ENCODE peak calls at places on chromosomes 7 and 10, in seven cellular contexts. N is right cardiac atrium, C is neuronal stem cell, M is epithelial cell of esophagus, X is hepatocyte, L is neural progenitor cell, B is stomach. E is an unnamed sample.

GRCh38 chr10:13834581-13835286 is 248.0 kb downstream of the PRPF18 start:
- DNase-seq in N (peak), C (no peak), M (no peak), X (no peak), L (peak), B (peak), E (no peak)

GRCh38 chr7:30736291-30736690 is 15.6 kb upstream of the INMT start:
- DNase-seq in N (no peak), C (no peak), M (no peak), X (no peak), L (no peak), B (no peak), E (no peak)

GRCh38 chr7:39589323-39590111 is 23.3 kb downstream of the YAE1 start:
- DNase-seq in N (no peak), C (peak), M (peak), X (peak), L (peak), B (no peak), E (peak)

GRCh38 chr10:68666280-68666760 is 54.7 kb upstream of the CCAR1 start:
- DNase-seq in N (no peak), C (no peak), M (peak), X (no peak), L (no peak), B (no peak), E (no peak)

GRCh38 chr7:131370523-131370968 is 42.9 kb downstream of the MKLN1 start:
- DNase-seq in N (no peak), C (no peak), M (peak), X (peak), L (peak), B (no peak), E (no peak)

GRCh38 chr10:34290412-34291082 is 524.5 kb downstream of the PARD3 start:
- DNase-seq in N (no peak), C (no peak), M (peak), X (peak), L (no peak), B (no peak), E (no peak)

GRCh38 chr10:86756511-86757109 is at the start of gene BMPR1A:
- DNase-seq in N (peak), C (peak), M (peak), X (peak), L (peak), B (peak), E (peak)

GRCh38 chr10:106175760-106176377 is 988.6 kb downstream of the SORCS1 start:
- DNase-seq in N (no peak), C (no peak), M (peak), X (peak), L (no peak), B (no peak), E (no peak)

GRCh38 chr7:17444673-17445072 is 146.2 kb downstream of the AHR start:
- DNase-seq in N (no peak), C (no peak), M (peak), X (peak), L (no peak), B (no peak), E (no peak)

GRCh38 chr10:49594594-49594993 is 15.5 kb upstream of the SLC18A3 start:
- DNase-seq in N (no peak), C (no peak), M (peak), X (peak), L (peak), B (peak), E (no peak)

GRCh38 chr10:44973323-44974081 is 5.1 kb downstream of the DEPP1 start:
- DNase-seq in N (no peak), C (no peak), M (no peak), X (no peak), L (no peak), B (no peak), E (no peak)

GRCh38 chr7:111638048-111638447 is 75.8 kb upstream of the IMMP2L start:
- DNase-seq in N (no peak), C (no peak), M (no peak), X (no peak), L (no peak), B (no peak), E (no peak)

GRCh38 chr7:92425311-92425947 is 21.9 kb upstream of the GATAD1 start:
- DNase-seq in N (no peak), C (no peak), M (no peak), X (no peak), L (peak), B (no peak), E (no peak)

GRCh38 chr10:17278607-17279240 is 50.7 kb downstream of the VIM start:
- DNase-seq in N (no peak), C (no peak), M (peak), X (peak), L (no peak), B (no peak), E (no peak)

GRCh38 chr7:47791682-47792081 is 156.6 kb downstream of the PKD1L1 start:
- DNase-seq in N (no peak), C (no peak), M (no peak), X (no peak), L (no peak), B (no peak), E (no peak)

GRCh38 chr10:128494665-128495064 is 368.4 kb upstream of the MKI67 start:
- DNase-seq in N (no peak), C (no peak), M (no peak), X (no peak), L (no peak), B (no peak), E (no peak)

GRCh38 chr10:92590623-92591549 is 2.0 kb upstream of the KIF11 start:
- DNase-seq in N (peak), C (peak), M (peak), X (peak), L (peak), B (no peak), E (no peak)

GRCh38 chr7:29194594-29195417 is at the start of gene CHN2:
- DNase-seq in N (peak), C (peak), M (peak), X (peak), L (peak), B (peak), E (peak)

GRCh38 chr7:29193316-29194205 is 1.0 kb upstream of the CHN2 start:
- DNase-seq in N (no peak), C (peak), M (no peak), X (peak), L (peak), B (no peak), E (no peak)

GRCh38 chr7:29192811-29193210 is 1.8 kb upstream of the CHN2 start:
- DNase-seq in N (no peak), C (no peak), M (no peak), X (no peak), L (no peak), B (no peak), E (no peak)

GRCh38 chr7:29192284-29192683 is 2.3 kb upstream of the CHN2 start:
- DNase-seq in N (no peak), C (no peak), M (no peak), X (no peak), L (no peak), B (no peak), E (no peak)

DNA sequence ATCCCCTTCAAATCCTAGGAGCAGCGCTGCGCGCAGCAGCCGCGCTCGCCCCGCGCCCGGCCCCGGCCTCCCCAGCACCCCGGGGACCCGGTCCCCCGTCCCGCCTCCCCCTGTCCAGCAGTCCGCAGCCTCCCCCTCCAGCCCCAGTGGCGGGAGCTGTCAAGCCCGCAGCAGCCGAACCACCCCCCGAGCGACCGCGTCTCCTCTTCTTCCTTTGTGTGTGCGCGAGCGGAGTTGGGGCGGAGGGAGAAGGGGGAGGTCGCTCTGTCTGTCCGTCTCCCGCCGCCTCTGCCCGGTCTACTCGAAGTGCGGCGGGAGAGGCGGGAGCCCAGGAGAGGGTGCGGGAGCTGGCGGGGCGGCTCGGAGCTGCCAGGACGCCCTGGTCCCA is 375 bp upstream of the CHN2 start:
- DNase-seq in N (peak), C (no peak), M (no peak), X (peak), L (peak), B (peak), E (peak)
- H3K4me3 ChIP-seq in N (peak), C (peak), M (peak), X (peak), L (peak), B (peak), E (peak)

GRCh38 chr10:77179015-77179695 is 458.5 kb downstream of the KCNMA1 start:
- DNase-seq in N (peak), C (no peak), M (peak), X (peak), L (peak), B (no peak), E (no peak)
- H3K4me3 ChIP-seq in N (no peak), C (no peak), M (no peak), X (no peak), L (no peak), B (no peak), E (no peak)

DNA sequence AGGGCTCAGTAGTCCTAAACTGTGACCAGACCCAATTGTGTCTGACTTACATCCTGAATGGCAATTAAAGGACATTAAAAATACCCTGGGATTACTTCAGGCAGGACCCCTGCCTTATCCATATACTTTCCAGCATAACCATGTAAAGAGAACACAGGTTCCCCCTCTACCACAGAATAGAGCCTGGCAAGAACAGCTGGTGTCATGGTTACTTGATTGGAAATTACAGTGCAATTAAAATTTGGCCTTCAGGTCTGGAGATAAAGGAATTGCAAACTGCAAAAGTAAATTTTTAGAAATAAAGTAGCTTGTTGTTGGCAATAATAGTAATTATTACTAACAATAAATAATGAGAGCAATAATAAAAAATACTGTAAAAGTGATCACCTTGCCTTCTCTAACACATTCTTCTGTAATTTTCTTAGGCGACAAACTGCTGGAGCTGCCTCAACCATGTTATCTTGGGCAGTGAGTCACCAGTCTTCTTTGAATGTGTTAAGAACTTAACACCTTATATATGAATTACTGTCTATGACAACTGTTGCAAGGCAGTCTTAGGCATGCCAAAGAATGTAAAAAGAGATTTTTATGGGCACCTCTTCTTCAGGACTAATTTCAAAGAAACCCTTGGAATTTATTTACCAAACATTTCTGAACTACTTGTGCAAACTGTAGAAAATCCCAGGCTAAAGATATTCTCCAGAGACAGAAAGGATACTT is 53.7 kb downstream of the HIBADH start:
- DNase-seq in N (no peak), C (no peak), M (peak), X (peak), L (no peak), B (no peak), E (no peak)
- H3K4me3 ChIP-seq in N (no peak), C (no peak), M (no peak), X (no peak), L (no peak), B (no peak), E (no peak)

DNA sequence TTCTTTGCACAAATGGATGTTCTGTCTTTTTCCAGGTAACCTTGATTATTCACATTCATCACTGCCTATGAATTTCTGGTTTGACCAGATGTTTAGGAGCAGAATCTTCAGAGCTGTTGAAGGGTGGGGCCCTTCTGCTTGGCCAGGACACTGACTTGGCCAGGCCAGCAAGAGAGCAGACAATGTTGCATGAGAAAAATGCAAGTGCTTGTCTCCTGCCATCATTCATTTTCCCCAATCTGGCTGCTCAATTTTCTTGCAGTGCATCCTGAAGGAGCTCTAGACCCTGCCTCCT is 1.6 kb upstream of the BLNK start:
- DNase-seq in N (no peak), C (no peak), M (peak), X (no peak), L (no peak), B (no peak), E (no peak)
- H3K4me3 ChIP-seq in N (no peak), C (no peak), M (no peak), X (no peak), L (no peak), B (peak), E (no peak)

DNA sequence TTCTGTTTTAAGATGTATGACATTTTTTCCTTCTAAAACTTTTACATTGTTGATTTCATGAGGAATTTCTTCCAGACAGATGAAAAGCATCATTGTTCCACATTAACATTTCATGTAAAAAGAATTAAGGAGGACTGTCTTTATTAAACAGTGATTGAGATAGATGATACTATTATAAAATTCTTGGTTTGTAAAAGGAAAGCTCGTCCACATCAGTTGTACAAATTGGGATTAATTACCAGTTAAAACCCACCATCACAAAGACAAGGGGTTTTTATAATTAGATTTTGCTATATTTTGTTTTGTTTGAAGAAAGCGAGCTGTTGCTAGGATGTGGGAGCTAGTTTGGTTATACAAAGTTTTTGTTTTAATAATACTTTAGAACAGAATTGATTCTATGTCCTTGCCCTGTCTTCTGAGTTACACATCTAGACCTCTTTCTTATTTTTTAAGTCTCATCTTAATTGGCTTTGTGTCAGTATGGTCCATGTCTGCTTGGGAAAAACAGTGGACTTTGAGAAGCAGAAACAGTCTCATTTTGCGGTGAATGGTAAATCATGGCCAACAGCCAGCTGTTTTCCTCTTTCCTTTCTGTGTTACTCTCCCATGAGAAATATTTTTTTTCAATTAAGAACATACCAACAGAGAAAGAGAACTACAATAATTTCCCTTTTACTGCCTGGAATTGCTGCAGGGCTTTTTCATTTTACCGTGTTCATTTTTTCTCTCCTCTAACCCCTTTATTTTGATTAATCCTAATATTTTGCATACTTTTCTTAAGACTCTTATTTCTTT is 3.2 kb downstream of the TES start:
- DNase-seq in N (no peak), C (no peak), M (no peak), X (no peak), L (no peak), B (no peak), E (no peak)
- H3K4me3 ChIP-seq in N (no peak), C (no peak), M (peak), X (peak), L (no peak), B (no peak), E (no peak)

GRCh38 chr10:88270061-88270808 is 312.9 kb downstream of the RNLS start:
- DNase-seq in N (no peak), C (no peak), M (no peak), X (no peak), L (no peak), B (no peak), E (no peak)
- H3K4me3 ChIP-seq in N (no peak), C (no peak), M (no peak), X (no peak), L (no peak), B (no peak), E (no peak)

GRCh38 chr10:104273291-104273690 is 4.3 kb downstream of the GSTO2 start:
- DNase-seq in N (no peak), C (no peak), M (peak), X (no peak), L (no peak), B (no peak), E (no peak)
- H3K4me3 ChIP-seq in N (no peak), C (no peak), M (no peak), X (no peak), L (no peak), B (no peak), E (no peak)

E was measured in pancreas.